ENCODE peak calls at places on chromosomes 2 and 18, in ten cellular contexts. V is K562, P is GM12878, G is brain microvascular endothelial cell, Y is endothelial cell of umbilical vein, B is AG04449, O is adrenal gland, M is mucosa of descending colon, X is psoas muscle, Q is fibroblast of mammary gland. I is an unnamed sample.

GRCh38 chr2:24917086-24917485 is 3.0 kb downstream of the ADCY3 start:
- DNase-seq in V (no peak), P (peak), G (peak), Y (no peak), B (no peak), O (no peak), M (no peak), X (no peak), Q (no peak), I (no peak)

GRCh38 chr2:205714058-205714776 is 31.9 kb downstream of the NRP2 start:
- DNase-seq in V (no peak), P (peak), G (peak), Y (no peak), B (no peak), O (no peak), M (no peak), X (no peak), Q (peak), I (peak)

GRCh38 chr2:20050104-20050711 is 1.2 kb downstream of the LAPTM4A start:
- DNase-seq in V (peak), P (peak), G (no peak), Y (peak), B (no peak), O (no peak), M (peak), X (no peak), Q (peak), I (no peak)

GRCh38 chr2:232949016-232949415 is 64.0 kb downstream of the NGEF start:
- DNase-seq in V (no peak), P (no peak), G (no peak), Y (no peak), B (no peak), O (no peak), M (no peak), X (no peak), Q (no peak), I (no peak)

GRCh38 chr2:226127682-226128081 is 671.9 kb downstream of the IRS1 start:
- DNase-seq in V (no peak), P (no peak), G (no peak), Y (no peak), B (no peak), O (no peak), M (no peak), X (no peak), Q (no peak), I (no peak)

GRCh38 chr18:12327510-12328178 is 19.6 kb downstream of the TUBB6 start:
- DNase-seq in V (peak), P (no peak), G (peak), Y (peak), B (peak), O (peak), M (peak), X (peak), Q (peak), I (no peak)

GRCh38 chr18:41486581-41486980 is 468.5 kb upstream of the PIK3C3 start:
- DNase-seq in V (no peak), P (no peak), G (no peak), Y (no peak), B (no peak), O (no peak), M (no peak), X (no peak), Q (no peak), I (no peak)

GRCh38 chr2:11071207-11071606 is 84.1 kb upstream of the SLC66A3 start:
- DNase-seq in V (no peak), P (no peak), G (peak), Y (no peak), B (no peak), O (no peak), M (peak), X (no peak), Q (peak), I (no peak)

GRCh38 chr2:18432999-18433398 is 127.5 kb downstream of the RDH14 start:
- DNase-seq in V (no peak), P (no peak), G (peak), Y (no peak), B (no peak), O (no peak), M (no peak), X (no peak), Q (no peak), I (no peak)

GRCh38 chr18:9404565-9405060 is 70.0 kb downstream of the TWSG1 start:
- DNase-seq in V (peak), P (no peak), G (no peak), Y (peak), B (no peak), O (no peak), M (no peak), X (no peak), Q (no peak), I (no peak)

GRCh38 chr2:238854699-238855111 is 6.8 kb downstream of the TWIST2 start:
- DNase-seq in V (no peak), P (no peak), G (no peak), Y (no peak), B (no peak), O (no peak), M (no peak), X (no peak), Q (no peak), I (no peak)

GRCh38 chr18:35248429-35248828 is 7.6 kb downstream of the ZNF397 start:
- DNase-seq in V (no peak), P (no peak), G (no peak), Y (no peak), B (no peak), O (no peak), M (no peak), X (no peak), Q (no peak), I (no peak)

GRCh38 chr18:2903006-2903405 is 56.2 kb downstream of the EMILIN2 start:
- DNase-seq in V (no peak), P (no peak), G (no peak), Y (peak), B (no peak), O (peak), M (peak), X (peak), Q (peak), I (no peak)

GRCh38 chr2:30230479-30230854 is 867 bp upstream of the LBH start:
- DNase-seq in V (peak), P (no peak), G (peak), Y (peak), B (no peak), O (no peak), M (no peak), X (no peak), Q (no peak), I (no peak)

GRCh38 chr2:136653836-136654235 is 111.5 kb upstream of the THSD7B start:
- DNase-seq in V (no peak), P (no peak), G (no peak), Y (no peak), B (no peak), O (no peak), M (peak), X (no peak), Q (no peak), I (no peak)

GRCh38 chr2:1600191-1601063 is 143.9 kb downstream of the PXDN start:
- DNase-seq in V (no peak), P (no peak), G (no peak), Y (no peak), B (no peak), O (no peak), M (peak), X (no peak), Q (peak), I (no peak)

GRCh38 chr2:14633031-14633430 is 514 bp downstream of the LRATD1 start:
- DNase-seq in V (no peak), P (no peak), G (no peak), Y (no peak), B (no peak), O (no peak), M (no peak), X (no peak), Q (no peak), I (no peak)

GRCh38 chr2:136376798-136377211 is 258.9 kb upstream of the CXCR4 start:
- DNase-seq in V (no peak), P (no peak), G (no peak), Y (peak), B (no peak), O (no peak), M (no peak), X (no peak), Q (peak), I (no peak)

GRCh38 chr2:7031424-7032245 is 114.4 kb downstream of the RNF144A start:
- DNase-seq in V (no peak), P (no peak), G (peak), Y (no peak), B (no peak), O (no peak), M (peak), X (peak), Q (peak), I (peak)

GRCh38 chr2:172101707-172102158 is 967 bp downstream of the DLX2 start:
- DNase-seq in V (no peak), P (no peak), G (no peak), Y (no peak), B (no peak), O (no peak), M (no peak), X (no peak), Q (no peak), I (no peak)

GRCh38 chr2:8475349-8476045 is 206.4 kb upstream of the ID2 start:
- DNase-seq in V (no peak), P (peak), G (no peak), Y (no peak), B (no peak), O (no peak), M (no peak), X (no peak), Q (no peak), I (no peak)

DNA sequence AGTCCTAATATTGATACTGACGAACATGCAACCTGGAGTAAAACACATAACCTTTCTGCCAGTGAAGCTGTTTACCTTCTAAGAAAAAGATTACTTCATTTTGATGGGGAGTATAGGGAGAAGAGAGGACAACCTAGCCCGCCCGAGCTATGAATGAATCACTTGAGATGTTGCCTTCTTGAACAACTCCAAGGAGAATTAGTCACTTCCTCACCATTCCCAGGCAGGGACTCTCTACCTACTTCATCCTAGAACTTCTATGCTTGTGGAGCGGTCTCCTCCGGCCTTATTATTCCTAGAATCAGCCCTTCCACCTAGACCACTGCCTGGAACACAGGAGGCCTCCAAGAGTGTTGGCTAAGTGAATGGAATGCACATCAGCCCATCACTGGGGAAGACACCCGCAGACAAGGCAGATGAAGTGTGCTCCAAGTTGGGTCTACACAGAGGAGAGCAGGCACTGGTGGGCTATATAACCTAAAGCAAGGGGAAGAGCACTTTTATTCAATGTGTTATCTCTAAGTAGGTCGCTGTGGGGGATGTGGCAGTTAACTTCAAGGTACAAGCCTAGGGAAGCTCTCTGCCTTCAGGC is 57.5 kb downstream of the STK39 start:
- DNase-seq in V (no peak), P (no peak), G (peak), Y (peak), B (no peak), O (no peak), M (no peak), X (no peak), Q (peak), I (no peak)
- H3K4me3 ChIP-seq in V (no peak), P (no peak), G (no peak), Y (no peak), B (no peak), O (no peak), M (no peak), X (no peak), Q (no peak), I (no peak)

DNA sequence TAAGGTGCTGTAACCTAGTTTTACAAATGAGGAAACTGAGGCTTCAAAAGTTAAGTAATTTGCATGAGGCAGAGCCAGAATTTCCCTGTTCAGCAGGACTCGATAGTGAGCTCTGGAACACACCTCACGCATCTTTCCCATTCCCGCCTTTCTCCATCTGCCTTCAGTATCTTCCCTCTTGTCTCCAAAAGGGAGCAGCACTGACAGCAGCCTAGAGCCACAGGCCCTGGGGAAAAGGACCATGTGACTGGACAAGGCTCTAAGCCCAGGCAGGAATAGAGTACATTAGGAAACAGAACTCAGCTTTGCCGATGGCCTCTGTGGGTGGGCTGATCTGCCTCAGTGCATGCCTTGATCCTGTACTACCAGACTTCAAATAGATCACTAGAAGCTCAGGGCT is 21.5 kb downstream of the GPR155 start:
- DNase-seq in V (no peak), P (no peak), G (no peak), Y (no peak), B (no peak), O (no peak), M (no peak), X (no peak), Q (no peak), I (no peak)
- TF ChIP-seq CTCF in V (peak), P (no peak), G (no peak), Y (no peak), B (no peak), O (no peak), M (no peak), X (no peak), Q (no peak), I (peak)

GRCh38 chr2:105882920-105883319 is 138.2 kb downstream of the NCK2 start:
- DNase-seq in V (no peak), P (no peak), G (no peak), Y (no peak), B (no peak), O (no peak), M (no peak), X (no peak), Q (no peak), I (no peak)

GRCh38 chr2:105879798-105880300 is 135.1 kb downstream of the NCK2 start:
- DNase-seq in V (no peak), P (no peak), G (no peak), Y (no peak), B (no peak), O (no peak), M (no peak), X (no peak), Q (no peak), I (no peak)

GRCh38 chr2:105879106-105879797 is 134.5 kb downstream of the NCK2 start:
- DNase-seq in V (no peak), P (no peak), G (no peak), Y (peak), B (no peak), O (no peak), M (peak), X (no peak), Q (no peak), I (no peak)

GRCh38 chr2:105880637-105881036 is 135.9 kb downstream of the NCK2 start:
- DNase-seq in V (no peak), P (no peak), G (no peak), Y (no peak), B (no peak), O (no peak), M (no peak), X (no peak), Q (no peak), I (no peak)

GRCh38 chr2:105881286-105882136 is 136.8 kb downstream of the NCK2 start:
- DNase-seq in V (no peak), P (no peak), G (no peak), Y (no peak), B (no peak), O (no peak), M (no peak), X (no peak), Q (no peak), I (no peak)
- H3K4me3 ChIP-seq in V (no peak), P (no peak), G (no peak), Y (no peak), B (no peak), O (no peak), M (no peak), X (no peak), Q (no peak), I (no peak)

GRCh38 chr2:68828887-68829708 is 42.1 kb downstream of the BMP10 start:
- DNase-seq in V (peak), P (no peak), G (peak), Y (peak), B (peak), O (peak), M (peak), X (peak), Q (peak), I (peak)
- TF ChIP-seq CTCF in V (no peak), P (no peak), G (no peak), Y (no peak), B (no peak), O (no peak), M (no peak), X (peak), Q (no peak), I (no peak)

GRCh38 chr2:187549951-187550555 is 4.2 kb downstream of the TFPI start:
- DNase-seq in V (no peak), P (no peak), G (no peak), Y (peak), B (no peak), O (no peak), M (no peak), X (no peak), Q (no peak), I (peak)

GRCh38 chr2:187549193-187549592 is 5.0 kb downstream of the TFPI start:
- DNase-seq in V (no peak), P (no peak), G (no peak), Y (peak), B (no peak), O (no peak), M (no peak), X (no peak), Q (no peak), I (no peak)

GRCh38 chr2:187552381-187552780 is 1.9 kb downstream of the TFPI start:
- DNase-seq in V (no peak), P (no peak), G (no peak), Y (peak), B (no peak), O (no peak), M (no peak), X (no peak), Q (no peak), I (no peak)

GRCh38 chr2:187548658-187549057 is 5.6 kb downstream of the TFPI start:
- DNase-seq in V (no peak), P (no peak), G (no peak), Y (no peak), B (no peak), O (no peak), M (no peak), X (no peak), Q (no peak), I (no peak)

DNA sequence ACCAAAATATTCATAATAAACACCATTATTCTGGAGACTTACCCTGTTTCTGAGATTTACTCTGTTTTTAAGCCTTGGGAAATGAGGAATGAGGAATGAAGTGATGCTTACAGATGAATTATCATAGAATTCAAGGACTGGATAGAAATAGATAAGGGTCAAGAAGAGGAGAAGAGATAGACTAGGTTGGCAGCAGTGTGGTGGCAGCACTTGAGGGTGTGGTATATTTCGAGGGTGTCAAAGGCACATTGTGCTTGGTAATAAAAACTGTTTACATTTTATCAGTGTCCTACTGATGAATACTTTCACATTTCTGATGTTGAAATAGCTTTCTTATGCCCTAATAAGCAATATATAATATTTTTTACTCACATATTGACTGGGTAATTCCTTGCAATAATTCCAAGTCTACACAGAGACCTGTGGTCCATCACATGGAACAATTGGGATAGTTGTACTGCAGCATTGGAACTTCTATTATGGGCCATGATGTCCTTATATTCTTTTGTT is 3.4 kb downstream of the TFPI start:
- DNase-seq in V (no peak), P (no peak), G (no peak), Y (peak), B (no peak), O (no peak), M (no peak), X (no peak), Q (no peak), I (no peak)
- H3K4me3 ChIP-seq in V (peak), P (no peak), G (peak), Y (peak), B (no peak), O (no peak), M (no peak), X (peak), Q (no peak), I (peak)

DNA sequence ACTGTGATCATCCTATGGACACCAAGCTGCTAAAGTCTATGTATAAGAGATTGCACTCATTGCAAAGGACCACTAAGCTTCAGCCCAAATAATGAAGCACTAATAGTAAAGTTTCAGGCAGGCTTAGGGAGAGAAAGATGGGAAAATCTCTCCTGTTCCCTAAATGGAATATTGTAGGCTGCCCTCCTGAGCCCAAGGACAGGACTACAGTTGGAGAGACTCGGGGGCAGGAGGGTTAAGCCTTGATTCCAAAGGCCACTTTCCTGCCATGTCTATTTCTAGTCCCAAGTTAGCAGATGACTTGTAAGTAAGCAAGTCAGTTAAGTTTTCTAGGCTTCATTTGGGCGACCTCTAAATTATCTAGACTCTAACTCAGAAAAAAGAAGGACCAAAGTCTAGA is 9.0 kb downstream of the TMEM247 start:
- DNase-seq in V (no peak), P (no peak), G (no peak), Y (no peak), B (no peak), O (no peak), M (no peak), X (no peak), Q (no peak), I (no peak)
- TF ChIP-seq CTCF in V (no peak), P (no peak), G (peak), Y (no peak), B (no peak), O (no peak), M (no peak), X (no peak), Q (no peak), I (peak)

GRCh38 chr18:57780318-57781127 is 22.6 kb downstream of the ATP8B1 start:
- DNase-seq in V (no peak), P (peak), G (peak), Y (peak), B (peak), O (no peak), M (no peak), X (no peak), Q (peak), I (no peak)
- H3K4me3 ChIP-seq in V (no peak), P (no peak), G (no peak), Y (peak), B (no peak), O (no peak), M (no peak), X (no peak), Q (no peak), I (no peak)

DNA sequence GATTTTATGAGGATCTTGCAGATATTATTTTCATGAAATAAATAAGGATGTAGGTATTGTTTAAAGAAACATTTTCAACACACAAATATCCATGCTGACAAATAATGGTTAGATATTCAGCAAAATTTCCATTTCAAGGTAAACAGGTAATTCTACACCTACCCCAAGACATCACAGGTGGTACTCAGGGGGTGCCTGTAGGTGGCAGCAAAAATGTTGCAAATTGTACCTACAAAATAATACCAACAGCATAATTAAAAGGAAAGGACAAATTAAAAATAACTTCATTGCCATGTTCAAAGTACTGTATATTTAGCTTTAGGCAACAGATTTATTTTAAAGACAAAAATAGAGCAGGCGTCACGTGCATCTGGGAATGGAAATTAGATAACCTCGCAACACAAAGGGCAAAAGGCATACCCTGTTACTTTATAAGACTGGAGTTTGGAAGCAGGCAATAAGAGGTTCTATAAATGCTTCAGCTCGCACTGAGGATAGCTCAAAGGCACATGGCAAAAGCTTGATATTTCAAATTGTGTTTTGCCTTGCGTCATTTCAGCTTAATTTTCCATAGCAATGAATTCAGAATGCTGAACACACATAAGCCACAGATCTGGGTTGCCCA is 630.5 kb downstream of the TDRD15 start:
- DNase-seq in V (no peak), P (no peak), G (no peak), Y (peak), B (no peak), O (no peak), M (no peak), X (no peak), Q (no peak), I (no peak)
- TF ChIP-seq CTCF in V (no peak), P (peak), G (no peak), Y (no peak), B (no peak), O (no peak), M (no peak), X (no peak), Q (peak), I (peak)